ENCODE peak calls at places on chromosomes 3 and 15, in seven cellular contexts. One of them, this sample, is unnamed.

GRCh38 chr3:152413244-152413643 is 144.5 kb downstream of the MBNL1 start:
- DNase-seq in activated T-helper 1 cell treated with anti-CD3 and anti-CD28 coated beads, Interleukin-2, amount 50 U/mL, for 16 hours: no peak
- DNase-seq in A549: no peak
- DNase-seq in HEK293T: no peak
- DNase-seq in PC-9: no peak
- DNase-seq in Calu3: no peak
- DNase-seq in Daoy: no peak
- DNase-seq in this sample: no peak

GRCh38 chr15:58738051-58738707 is 11.3 kb downstream of the ADAM10 start:
- DNase-seq in activated T-helper 1 cell treated with anti-CD3 and anti-CD28 coated beads, Interleukin-2, amount 50 U/mL, for 16 hours: no peak
- DNase-seq in A549: no peak
- DNase-seq in HEK293T: no peak
- DNase-seq in PC-9: no peak
- DNase-seq in Calu3: no peak
- DNase-seq in Daoy: no peak
- DNase-seq in this sample: no peak

GRCh38 chr3:141191097-141191749 is 40.4 kb upstream of the PXYLP1 start:
- DNase-seq in activated T-helper 1 cell treated with anti-CD3 and anti-CD28 coated beads, Interleukin-2, amount 50 U/mL, for 16 hours: no peak
- DNase-seq in A549: no peak
- DNase-seq in HEK293T: no peak
- DNase-seq in PC-9: no peak
- DNase-seq in Calu3: no peak
- DNase-seq in Daoy: peak
- DNase-seq in this sample: no peak

GRCh38 chr3:162034368-162034767 is 537.8 kb downstream of the OTOL1 start:
- DNase-seq in activated T-helper 1 cell treated with anti-CD3 and anti-CD28 coated beads, Interleukin-2, amount 50 U/mL, for 16 hours: no peak
- DNase-seq in A549: no peak
- DNase-seq in HEK293T: no peak
- DNase-seq in PC-9: no peak
- DNase-seq in Calu3: no peak
- DNase-seq in Daoy: no peak
- DNase-seq in this sample: no peak

GRCh38 chr3:24505678-24506560 is 11.3 kb upstream of the THRB start:
- DNase-seq in activated T-helper 1 cell treated with anti-CD3 and anti-CD28 coated beads, Interleukin-2, amount 50 U/mL, for 16 hours: no peak
- DNase-seq in A549: no peak
- DNase-seq in HEK293T: no peak
- DNase-seq in PC-9: no peak
- DNase-seq in Calu3: no peak
- DNase-seq in Daoy: no peak
- DNase-seq in this sample: no peak

GRCh38 chr3:142944346-142944745 is 19.1 kb downstream of the PAQR9 start:
- DNase-seq in activated T-helper 1 cell treated with anti-CD3 and anti-CD28 coated beads, Interleukin-2, amount 50 U/mL, for 16 hours: no peak
- DNase-seq in A549: no peak
- DNase-seq in HEK293T: no peak
- DNase-seq in PC-9: no peak
- DNase-seq in Calu3: no peak
- DNase-seq in Daoy: no peak
- DNase-seq in this sample: no peak

GRCh38 chr3:56314842-56315241 is 153.4 kb downstream of the ERC2 start:
- DNase-seq in activated T-helper 1 cell treated with anti-CD3 and anti-CD28 coated beads, Interleukin-2, amount 50 U/mL, for 16 hours: no peak
- DNase-seq in A549: no peak
- DNase-seq in HEK293T: no peak
- DNase-seq in PC-9: no peak
- DNase-seq in Calu3: no peak
- DNase-seq in Daoy: peak
- DNase-seq in this sample: no peak

GRCh38 chr3:195182470-195182795 is 88.5 kb downstream of the XXYLT1 start:
- DNase-seq in activated T-helper 1 cell treated with anti-CD3 and anti-CD28 coated beads, Interleukin-2, amount 50 U/mL, for 16 hours: no peak
- DNase-seq in A549: no peak
- DNase-seq in HEK293T: no peak
- DNase-seq in PC-9: no peak
- DNase-seq in Calu3: no peak
- DNase-seq in Daoy: peak
- DNase-seq in this sample: no peak

GRCh38 chr15:33109345-33109744 is 85.2 kb downstream of the FMN1 start:
- DNase-seq in activated T-helper 1 cell treated with anti-CD3 and anti-CD28 coated beads, Interleukin-2, amount 50 U/mL, for 16 hours: no peak
- DNase-seq in A549: no peak
- DNase-seq in HEK293T: no peak
- DNase-seq in PC-9: no peak
- DNase-seq in Calu3: no peak
- DNase-seq in Daoy: no peak
- DNase-seq in this sample: no peak

GRCh38 chr3:45332493-45332892 is 55.9 kb upstream of the LARS2 start:
- DNase-seq in activated T-helper 1 cell treated with anti-CD3 and anti-CD28 coated beads, Interleukin-2, amount 50 U/mL, for 16 hours: no peak
- DNase-seq in A549: no peak
- DNase-seq in HEK293T: no peak
- DNase-seq in PC-9: no peak
- DNase-seq in Calu3: no peak
- DNase-seq in Daoy: peak
- DNase-seq in this sample: no peak

GRCh38 chr3:5197022-5197421 is 9.5 kb downstream of the EDEM1 start:
- DNase-seq in activated T-helper 1 cell treated with anti-CD3 and anti-CD28 coated beads, Interleukin-2, amount 50 U/mL, for 16 hours: no peak
- DNase-seq in A549: no peak
- DNase-seq in HEK293T: no peak
- DNase-seq in PC-9: no peak
- DNase-seq in Calu3: no peak
- DNase-seq in Daoy: no peak
- DNase-seq in this sample: no peak

GRCh38 chr3:23921052-23921511 is 4.2 kb downstream of the RPL15 start:
- DNase-seq in activated T-helper 1 cell treated with anti-CD3 and anti-CD28 coated beads, Interleukin-2, amount 50 U/mL, for 16 hours: no peak
- DNase-seq in A549: peak
- DNase-seq in HEK293T: no peak
- DNase-seq in PC-9: no peak
- DNase-seq in Calu3: no peak
- DNase-seq in Daoy: no peak
- DNase-seq in this sample: no peak

GRCh38 chr15:70415330-70415884 is 317.7 kb upstream of the TLE3 start:
- DNase-seq in activated T-helper 1 cell treated with anti-CD3 and anti-CD28 coated beads, Interleukin-2, amount 50 U/mL, for 16 hours: no peak
- DNase-seq in A549: no peak
- DNase-seq in HEK293T: no peak
- DNase-seq in PC-9: no peak
- DNase-seq in Calu3: no peak
- DNase-seq in Daoy: no peak
- DNase-seq in this sample: no peak

GRCh38 chr3:30124435-30125390 is 481.7 kb upstream of the TGFBR2 start:
- DNase-seq in activated T-helper 1 cell treated with anti-CD3 and anti-CD28 coated beads, Interleukin-2, amount 50 U/mL, for 16 hours: no peak
- DNase-seq in A549: no peak
- DNase-seq in HEK293T: no peak
- DNase-seq in PC-9: peak
- DNase-seq in Calu3: no peak
- DNase-seq in Daoy: peak
- DNase-seq in this sample: no peak

GRCh38 chr3:132626955-132627354 is 29.9 kb downstream of the ACKR4 start:
- DNase-seq in activated T-helper 1 cell treated with anti-CD3 and anti-CD28 coated beads, Interleukin-2, amount 50 U/mL, for 16 hours: no peak
- DNase-seq in A549: no peak
- DNase-seq in HEK293T: no peak
- DNase-seq in PC-9: no peak
- DNase-seq in Calu3: no peak
- DNase-seq in Daoy: no peak
- DNase-seq in this sample: no peak

GRCh38 chr3:107884719-107885460 is 205.9 kb downstream of the CD47 start:
- DNase-seq in activated T-helper 1 cell treated with anti-CD3 and anti-CD28 coated beads, Interleukin-2, amount 50 U/mL, for 16 hours: no peak
- DNase-seq in A549: no peak
- DNase-seq in HEK293T: no peak
- DNase-seq in PC-9: no peak
- DNase-seq in Calu3: no peak
- DNase-seq in Daoy: peak
- DNase-seq in this sample: no peak

GRCh38 chr3:45055032-45055410 is 28.9 kb downstream of the CLEC3B start:
- DNase-seq in activated T-helper 1 cell treated with anti-CD3 and anti-CD28 coated beads, Interleukin-2, amount 50 U/mL, for 16 hours: no peak
- DNase-seq in A549: no peak
- DNase-seq in HEK293T: no peak
- DNase-seq in PC-9: no peak
- DNase-seq in Calu3: no peak
- DNase-seq in Daoy: peak
- DNase-seq in this sample: no peak

GRCh38 chr3:12471228-12471627 is 13.1 kb upstream of the TSEN2 start:
- DNase-seq in activated T-helper 1 cell treated with anti-CD3 and anti-CD28 coated beads, Interleukin-2, amount 50 U/mL, for 16 hours: no peak
- DNase-seq in A549: peak
- DNase-seq in HEK293T: no peak
- DNase-seq in PC-9: peak
- DNase-seq in Calu3: peak
- DNase-seq in Daoy: peak
- DNase-seq in this sample: no peak

GRCh38 chr3:149512073-149512782 is 37.7 kb downstream of the TM4SF4 start:
- DNase-seq in activated T-helper 1 cell treated with anti-CD3 and anti-CD28 coated beads, Interleukin-2, amount 50 U/mL, for 16 hours: no peak
- DNase-seq in A549: peak
- DNase-seq in HEK293T: peak
- DNase-seq in PC-9: peak
- DNase-seq in Calu3: peak
- DNase-seq in Daoy: peak
- DNase-seq in this sample: no peak

GRCh38 chr3:141401584-141402475 is 33.5 kb downstream of the ZBTB38 start:
- DNase-seq in activated T-helper 1 cell treated with anti-CD3 and anti-CD28 coated beads, Interleukin-2, amount 50 U/mL, for 16 hours: peak
- DNase-seq in A549: peak
- DNase-seq in HEK293T: peak
- DNase-seq in PC-9: peak
- DNase-seq in Calu3: peak
- DNase-seq in Daoy: peak
- DNase-seq in this sample: peak

GRCh38 chr3:147159141-147159540 is 247.2 kb downstream of the ZIC4 start:
- DNase-seq in activated T-helper 1 cell treated with anti-CD3 and anti-CD28 coated beads, Interleukin-2, amount 50 U/mL, for 16 hours: no peak
- DNase-seq in A549: no peak
- DNase-seq in HEK293T: no peak
- DNase-seq in PC-9: no peak
- DNase-seq in Calu3: no peak
- DNase-seq in Daoy: no peak
- DNase-seq in this sample: no peak

GRCh38 chr3:27380433-27381357 is 11.5 kb upstream of the NEK10 start:
- DNase-seq in activated T-helper 1 cell treated with anti-CD3 and anti-CD28 coated beads, Interleukin-2, amount 50 U/mL, for 16 hours: no peak
- DNase-seq in A549: no peak
- DNase-seq in HEK293T: no peak
- DNase-seq in PC-9: no peak
- DNase-seq in Calu3: no peak
- DNase-seq in Daoy: no peak
- DNase-seq in this sample: no peak

GRCh38 chr15:29857196-29857595 is 34.9 kb upstream of the TJP1 start:
- DNase-seq in activated T-helper 1 cell treated with anti-CD3 and anti-CD28 coated beads, Interleukin-2, amount 50 U/mL, for 16 hours: no peak
- DNase-seq in A549: no peak
- DNase-seq in HEK293T: no peak
- DNase-seq in PC-9: no peak
- DNase-seq in Calu3: no peak
- DNase-seq in Daoy: peak
- DNase-seq in this sample: no peak

GRCh38 chr3:142501004-142501926 is 53.4 kb upstream of the XRN1 start:
- DNase-seq in activated T-helper 1 cell treated with anti-CD3 and anti-CD28 coated beads, Interleukin-2, amount 50 U/mL, for 16 hours: no peak
- DNase-seq in A549: no peak
- DNase-seq in HEK293T: no peak
- DNase-seq in PC-9: no peak
- DNase-seq in Calu3: no peak
- DNase-seq in Daoy: peak
- DNase-seq in this sample: no peak

GRCh38 chr15:63156708-63157065 is 590 bp downstream of the RPS27L start:
- DNase-seq in activated T-helper 1 cell treated with anti-CD3 and anti-CD28 coated beads, Interleukin-2, amount 50 U/mL, for 16 hours: no peak
- DNase-seq in A549: no peak
- DNase-seq in HEK293T: peak
- DNase-seq in PC-9: no peak
- DNase-seq in Calu3: no peak
- DNase-seq in Daoy: peak
- DNase-seq in this sample: no peak

GRCh38 chr3:15330031-15330596 is 2.3 kb downstream of the SH3BP5 start:
- DNase-seq in activated T-helper 1 cell treated with anti-CD3 and anti-CD28 coated beads, Interleukin-2, amount 50 U/mL, for 16 hours: no peak
- DNase-seq in A549: no peak
- DNase-seq in HEK293T: peak
- DNase-seq in PC-9: no peak
- DNase-seq in Calu3: no peak
- DNase-seq in Daoy: peak
- DNase-seq in this sample: no peak